ENCODE peak calls at places on chromosomes 5 and 9, in six cellular contexts. J is astrocyte, P is transverse colon, U is HL-60, A is right atrium auricular region, H is dorsolateral prefrontal cortex. Z is an unnamed sample. For H3K27me3, the result is how much of the 10 kb centered on the place peaks cover.

GRCh38 chr9:801399-802071 is 40.0 kb upstream of the DMRT1 start:
- DNase-seq in A (no peak), P (no peak), J (peak), H (no peak), U (no peak), Z (no peak)

GRCh38 chr5:82387041-82387818 is 109.1 kb upstream of the RPS23 start:
- DNase-seq in P (no peak), J (peak), U (no peak), H (no peak), A (no peak), Z (peak)

GRCh38 chr5:91487420-91487819 is 104.3 kb upstream of the ARRDC3 start:
- DNase-seq in P (no peak), U (no peak), H (no peak), J (no peak), A (no peak), Z (no peak)

GRCh38 chr5:173238312-173239232 is 3.6 kb upstream of the NKX2-5 start:
- DNase-seq in H (no peak), A (no peak), J (no peak), U (no peak), P (no peak), Z (peak)

GRCh38 chr5:130021000-130021399 is 116.7 kb downstream of the CHSY3 start:
- DNase-seq in H (no peak), P (no peak), J (no peak), A (no peak), U (no peak), Z (no peak)

GRCh38 chr5:34676409-34676808 is 20.3 kb downstream of the RAI14 start:
- DNase-seq in J (peak), P (no peak), U (no peak), H (no peak), A (no peak), Z (no peak)

GRCh38 chr9:122216138-122216797 is 12.5 kb downstream of the LHX6 start:
- DNase-seq in U (no peak), J (no peak), P (no peak), A (no peak), H (no peak), Z (no peak)

GRCh38 chr5:128154943-128155342 is 71.4 kb downstream of the SLC12A2 start:
- DNase-seq in H (no peak), P (no peak), J (no peak), U (no peak), A (no peak), Z (no peak)

GRCh38 chr5:179422840-179423523 is 77.7 kb upstream of the ADAMTS2 start:
- DNase-seq in U (no peak), H (no peak), A (no peak), J (no peak), P (no peak), Z (no peak)

GRCh38 chr5:168261212-168261575 is 30.3 kb upstream of the WWC1 start:
- DNase-seq in A (no peak), P (no peak), H (no peak), U (no peak), J (no peak), Z (no peak)

GRCh38 chr5:10481241-10481932 is 39.7 kb downstream of the ROPN1L start:
- DNase-seq in U (no peak), A (no peak), H (no peak), J (no peak), P (peak), Z (peak)

GRCh38 chr5:51411917-51412316 is 28.7 kb downstream of the ISL1 start:
- DNase-seq in J (no peak), P (no peak), H (no peak), U (no peak), A (no peak), Z (no peak)

GRCh38 chr5:57037355-57037754 is 85.4 kb upstream of the MIER3 start:
- DNase-seq in P (no peak), J (no peak), U (no peak), H (peak), A (no peak), Z (peak)

GRCh38 chr5:31319338-31319737 is 125.9 kb downstream of the CDH6 start:
- DNase-seq in P (no peak), H (no peak), U (no peak), J (no peak), A (no peak), Z (no peak)

GRCh38 chr5:72156921-72157320 is 49.6 kb downstream of the MAP1B start:
- DNase-seq in P (no peak), J (peak), A (no peak), H (no peak), U (no peak), Z (no peak)

GRCh38 chr5:52786937-52787599 is 648 bp upstream of the ITGA1 start:
- DNase-seq in A (no peak), H (no peak), U (no peak), J (no peak), P (peak), Z (peak)

GRCh38 chr5:5350101-5350500 is 72.4 kb upstream of the ICE1 start:
- DNase-seq in P (no peak), U (no peak), J (peak), H (no peak), A (no peak), Z (peak)

GRCh38 chr5:95114305-95114704 is 170.6 kb downstream of the MCTP1 start:
- DNase-seq in A (no peak), H (no peak), U (no peak), P (no peak), J (no peak), Z (no peak)

GRCh38 chr5:53642006-53642405 is 81.6 kb downstream of the NDUFS4 start:
- DNase-seq in P (no peak), U (no peak), J (peak), A (no peak), H (no peak), Z (no peak)

GRCh38 chr9:69469136-69469535 is 144.1 kb downstream of the ENTREP1 start:
- DNase-seq in H (no peak), U (no peak), J (no peak), A (no peak), P (no peak), Z (no peak)

GRCh38 chr5:68757813-68758212 is 336.0 kb upstream of the SLC30A5 start:
- DNase-seq in A (no peak), U (no peak), H (no peak), P (peak), J (no peak), Z (no peak)

GRCh38 chr5:124806026-124806856 is 59.8 kb upstream of the ZNF608 start:
- DNase-seq in A (peak), H (peak), P (peak), J (peak), U (no peak), Z (no peak)

GRCh38 chr9:69744688-69745380 is 15.0 kb downstream of the PTAR1 start:
- DNase-seq in P (no peak), U (no peak), J (peak), A (no peak), H (no peak), Z (no peak)

GRCh38 chr5:63175850-63176249 is 597.2 kb downstream of the LRRC70 start:
- DNase-seq in P (no peak), A (no peak), H (no peak), J (no peak), U (no peak), Z (no peak)

GRCh38 chr9:136370687-136371530 is 2.6 kb downstream of the CARD9 start:
- DNase-seq in P (no peak), A (no peak), H (no peak), J (peak), U (no peak), Z (no peak)

GRCh38 chr9:136373300-136374182 is at the start of gene CARD9:
- DNase-seq in U (peak), P (peak), J (no peak), A (no peak), H (no peak), Z (no peak)

GRCh38 chr9:136372561-136373299 is 739 bp downstream of the CARD9 start:
- DNase-seq in A (peak), J (peak), P (peak), U (peak), H (no peak), Z (peak)

GRCh38 chr9:136370037-136370436 is 3.4 kb downstream of the CARD9 start:
- DNase-seq in J (no peak), U (no peak), H (no peak), P (no peak), A (no peak), Z (no peak)

DNA sequence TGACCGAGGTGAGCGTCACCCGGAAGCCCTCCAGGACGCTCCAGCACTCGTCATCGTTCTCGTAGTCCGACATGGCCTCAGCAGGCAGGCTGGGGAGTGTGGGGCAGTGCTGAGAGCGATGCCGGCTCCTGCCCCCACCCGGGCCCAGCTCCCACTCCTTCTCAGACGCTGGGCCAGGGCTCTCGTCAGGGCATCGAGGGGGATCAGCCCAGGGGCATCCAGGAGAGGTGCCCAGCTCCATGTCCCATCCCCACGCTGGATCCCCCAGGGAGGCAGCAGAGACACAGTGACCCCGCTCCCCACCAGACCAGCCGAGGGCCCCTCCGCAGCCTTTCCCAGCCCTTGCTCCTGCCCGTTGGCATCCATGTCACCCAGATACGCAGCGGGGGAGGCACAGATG is 1.5 kb downstream of the CARD9 start:
- DNase-seq in A (no peak), P (no peak), J (no peak), H (no peak), U (no peak), Z (no peak)
- H3K4me3 ChIP-seq in A (no peak), P (no peak), J (no peak), H (no peak), U (peak), Z (no peak)

GRCh38 chr5:176822426-176823075 is 12.2 kb downstream of the UNC5A start:
- DNase-seq in P (no peak), J (peak), U (no peak), H (no peak), A (no peak), Z (peak)
- H3K27me3 ChIP-seq in P (under half), J (under half), U (under half), H (under half), A (under half), Z (under half)

GRCh38 chr5:141135030-141135717 is at the start of gene PCDHB5:
- DNase-seq in P (no peak), A (no peak), J (no peak), U (no peak), H (no peak), Z (no peak)

GRCh38 chr5:141135718-141136266 is 786 bp downstream of the PCDHB5 start:
- DNase-seq in U (no peak), H (no peak), P (no peak), J (no peak), A (no peak), Z (no peak)
- H3K4me3 ChIP-seq in U (no peak), H (peak), P (peak), J (peak), A (peak), Z (no peak)

DNA sequence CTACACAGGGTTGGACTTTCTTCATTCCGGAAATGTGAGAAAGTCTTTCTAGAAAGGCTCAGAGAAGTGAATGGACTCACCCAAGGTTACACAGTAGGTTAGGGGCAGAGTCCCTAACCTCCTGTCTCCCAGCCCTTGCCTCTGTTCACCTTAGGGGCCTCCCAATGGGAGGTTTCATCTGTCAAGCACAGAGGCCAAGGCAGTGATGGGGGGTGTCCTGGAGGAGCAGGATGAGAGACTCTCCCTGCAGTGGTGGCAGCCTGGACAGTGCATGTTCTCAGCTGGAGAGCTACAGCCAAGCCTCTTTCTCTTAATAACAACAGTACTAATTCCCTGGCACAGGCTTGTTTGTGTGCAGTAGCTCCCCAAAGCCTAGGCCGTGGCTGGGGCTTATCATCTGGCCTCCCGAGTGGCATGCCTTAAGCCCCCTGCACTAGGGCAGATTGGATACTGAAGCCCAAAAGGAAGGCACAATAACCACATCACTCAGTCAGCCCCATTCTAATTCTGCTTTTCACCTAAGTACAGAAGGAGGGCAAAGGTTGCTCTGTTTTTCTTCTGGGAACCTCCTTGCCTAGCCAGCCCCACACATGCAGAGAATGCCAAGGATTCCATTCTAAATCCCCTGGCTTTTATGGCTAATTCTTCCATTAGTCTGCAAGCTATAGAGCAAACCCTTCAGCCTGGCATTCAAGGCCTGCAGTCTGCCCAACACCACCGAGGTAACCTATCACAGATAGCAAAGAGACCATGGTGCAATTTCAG is 50.2 kb upstream of the XPA start:
- DNase-seq in A (no peak), J (no peak), P (no peak), U (no peak), H (no peak), Z (peak)
- H3K27me3 ChIP-seq in A (under half), J (under half), P (under half), U (under half), H (under half), Z (under half)

DNA sequence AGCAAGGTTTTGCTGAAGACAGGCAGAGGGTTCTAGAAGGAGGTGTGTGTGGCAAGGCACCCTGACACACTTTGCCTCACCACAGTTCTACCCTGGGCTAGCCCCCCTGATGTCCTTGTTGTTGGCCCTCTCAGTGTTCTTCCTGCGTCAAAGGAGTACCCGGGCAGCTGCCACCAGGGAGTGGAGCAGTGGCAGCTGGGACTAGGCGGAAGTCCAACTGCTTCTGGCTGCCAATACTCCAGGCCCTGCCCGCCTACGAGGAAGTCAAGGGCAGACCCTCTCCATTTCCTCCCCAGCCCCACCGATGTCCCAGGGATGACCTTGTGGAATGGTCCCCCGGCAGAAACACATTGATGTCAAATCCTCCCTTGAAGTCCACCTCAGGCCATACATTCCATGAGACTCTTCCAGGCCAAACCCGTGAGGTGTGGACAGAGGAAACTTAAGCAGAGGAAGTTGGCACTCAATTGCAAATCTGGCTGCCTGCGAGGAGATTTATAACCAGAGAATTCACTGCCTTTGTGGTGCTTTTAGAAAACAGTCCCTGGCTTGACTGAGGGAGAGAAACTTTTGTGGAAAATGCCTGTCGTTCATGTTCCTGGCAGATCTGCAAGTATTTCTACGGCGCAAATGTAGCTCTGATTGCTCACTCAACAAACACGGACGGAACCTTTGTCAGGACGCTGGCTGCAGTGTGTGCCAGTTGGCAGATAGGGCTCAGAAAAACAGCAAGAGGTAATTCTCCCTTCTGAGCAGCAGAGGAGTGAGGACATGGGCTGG is 339.7 kb downstream of the RAB3C start:
- DNase-seq in A (peak), J (peak), U (no peak), P (peak), H (peak), Z (no peak)
- H3K4me3 ChIP-seq in A (no peak), J (no peak), U (no peak), P (no peak), H (no peak), Z (no peak)

DNA sequence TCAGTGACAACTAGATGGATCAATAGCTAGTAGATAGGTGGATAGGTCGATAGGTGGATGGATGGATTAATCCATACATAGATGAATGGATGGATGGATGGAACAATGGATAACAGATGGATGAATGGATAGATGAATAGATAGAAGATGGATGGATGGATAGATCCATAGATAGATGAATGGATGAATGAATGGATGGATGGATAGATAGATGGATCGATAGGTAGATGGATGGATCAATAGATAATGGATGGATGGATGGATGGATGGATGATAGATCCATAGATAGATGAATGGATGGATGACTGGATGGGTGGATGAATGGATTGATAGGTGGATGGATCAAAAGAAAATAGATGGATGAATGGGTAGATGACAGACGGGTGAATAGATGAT is 5.1 kb downstream of the SLC6A3 start:
- DNase-seq in H (no peak), J (no peak), U (no peak), P (no peak), A (no peak), Z (no peak)
- H3K27me3 ChIP-seq in H (half or more), J (under half), U (under half), P (half or more), A (under half), Z (under half)

DNA sequence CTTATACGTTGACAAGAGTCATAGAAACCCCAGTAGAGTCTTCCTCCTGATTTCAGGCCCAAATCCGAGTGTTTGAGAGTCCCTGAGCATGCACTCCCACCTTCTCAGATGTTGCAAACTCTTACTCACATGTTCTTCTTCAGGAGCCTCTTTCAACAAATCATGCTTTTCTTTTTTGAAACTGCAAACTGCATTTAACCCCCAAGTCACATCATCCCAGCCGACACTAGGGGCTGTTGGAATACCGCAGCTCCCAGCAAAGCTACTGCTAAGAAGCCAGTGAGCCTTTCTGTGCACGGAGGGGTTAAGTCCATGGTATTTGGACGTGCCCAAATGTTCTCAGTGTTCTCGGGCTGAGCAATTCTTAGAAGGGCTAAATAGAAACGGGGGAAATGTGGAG is 282.9 kb downstream of the NFIB start:
- DNase-seq in U (no peak), H (no peak), P (no peak), J (peak), A (no peak), Z (no peak)
- H3K4me3 ChIP-seq in U (no peak), H (no peak), P (peak), J (no peak), A (peak), Z (no peak)

GRCh38 chr9:23825700-23826099 is 340 bp downstream of the ELAVL2 start:
- DNase-seq in J (no peak), A (no peak), P (no peak), H (no peak), U (no peak), Z (no peak)

GRCh38 chr9:23822331-23823169 is 3.5 kb downstream of the ELAVL2 start:
- DNase-seq in U (no peak), J (no peak), H (no peak), P (no peak), A (no peak), Z (no peak)

GRCh38 chr9:23826120-23826629 is at the start of gene ELAVL2:
- DNase-seq in A (peak), H (peak), U (no peak), P (peak), J (peak), Z (peak)

GRCh38 chr9:23824241-23825142 is 1.5 kb downstream of the ELAVL2 start:
- DNase-seq in A (no peak), P (peak), H (peak), J (peak), U (no peak), Z (no peak)

GRCh38 chr9:23825143-23825531 is 903 bp downstream of the ELAVL2 start:
- DNase-seq in P (no peak), A (no peak), J (no peak), U (no peak), H (no peak), Z (no peak)
- H3K27me3 ChIP-seq in P (half or more), A (under half), J (under half), U (under half), H (half or more), Z (under half)

Z was measured in Caco-2.